ENCODE peak calls at places on chromosomes 6 and 20, in five cellular contexts. U, Q, P, Y and O are unnamed samples.

GRCh38 chr6:43203718-43204095 is 21.7 kb downstream of the CUL9 start:
- DNase-seq in U (no peak), Q (no peak), P (no peak), Y (no peak), O (no peak)

GRCh38 chr6:26329763-26330511 is 35.1 kb upstream of the BTN3A2 start:
- DNase-seq in U (no peak), Q (no peak), P (no peak), Y (peak; percentile 75), O (no peak)

GRCh38 chr6:73802366-73802765 is 106.4 kb downstream of the CD109 start:
- DNase-seq in U (no peak), Q (no peak), P (no peak), Y (no peak), O (no peak)

GRCh38 chr6:152124432-152125074 is 317.1 kb downstream of the ESR1 start:
- DNase-seq in U (peak; percentile 45), Q (peak; percentile 33), P (no peak), Y (no peak), O (no peak)

GRCh38 chr6:158660331-158660730 is 10.5 kb downstream of the SYTL3 start:
- DNase-seq in U (no peak), Q (peak; percentile 54), P (peak; percentile 30), Y (peak; percentile 52), O (peak; percentile 83)

GRCh38 chr20:16280219-16280618 is 293.0 kb downstream of the KIF16B start:
- DNase-seq in U (no peak), Q (no peak), P (no peak), Y (no peak), O (no peak)

GRCh38 chr6:4588163-4588562 is 188.0 kb upstream of the CDYL start:
- DNase-seq in U (no peak), Q (no peak), P (no peak), Y (no peak), O (no peak)

GRCh38 chr6:54299542-54300269 is 8.5 kb upstream of the TINAG start:
- DNase-seq in U (no peak), Q (no peak), P (peak; percentile 5), Y (no peak), O (no peak)

GRCh38 chr6:12266571-12266970 is 23.6 kb upstream of the EDN1 start:
- DNase-seq in U (no peak), Q (no peak), P (no peak), Y (no peak), O (no peak)

GRCh38 chr6:170063851-170064617 is 226.8 kb downstream of the DLL1 start:
- DNase-seq in U (no peak), Q (no peak), P (no peak), Y (no peak), O (no peak)

GRCh38 chr20:46137816-46138215 is 19.7 kb downstream of the CD40 start:
- DNase-seq in U (no peak), Q (no peak), P (no peak), Y (no peak), O (peak; percentile 69)

GRCh38 chr20:46139908-46140482 is 21.9 kb downstream of the CD40 start:
- DNase-seq in U (no peak), Q (no peak), P (no peak), Y (peak; percentile 42), O (peak; percentile 87)

GRCh38 chr20:46135856-46136633 is 17.9 kb downstream of the CD40 start:
- DNase-seq in U (no peak), Q (no peak), P (no peak), Y (no peak), O (no peak)

GRCh38 chr20:46142124-46142523 is 24.0 kb downstream of the CD40 start:
- DNase-seq in U (no peak), Q (no peak), P (no peak), Y (no peak), O (no peak)

GRCh38 chr20:46139243-46139889 is 21.3 kb downstream of the CD40 start:
- DNase-seq in U (no peak), Q (no peak), P (peak; percentile 61), Y (no peak), O (peak; percentile 71)
- TF ChIP-seq CTCF in U (no peak), Q (no peak), P (no peak), Y (no peak), O (no peak)

DNA sequence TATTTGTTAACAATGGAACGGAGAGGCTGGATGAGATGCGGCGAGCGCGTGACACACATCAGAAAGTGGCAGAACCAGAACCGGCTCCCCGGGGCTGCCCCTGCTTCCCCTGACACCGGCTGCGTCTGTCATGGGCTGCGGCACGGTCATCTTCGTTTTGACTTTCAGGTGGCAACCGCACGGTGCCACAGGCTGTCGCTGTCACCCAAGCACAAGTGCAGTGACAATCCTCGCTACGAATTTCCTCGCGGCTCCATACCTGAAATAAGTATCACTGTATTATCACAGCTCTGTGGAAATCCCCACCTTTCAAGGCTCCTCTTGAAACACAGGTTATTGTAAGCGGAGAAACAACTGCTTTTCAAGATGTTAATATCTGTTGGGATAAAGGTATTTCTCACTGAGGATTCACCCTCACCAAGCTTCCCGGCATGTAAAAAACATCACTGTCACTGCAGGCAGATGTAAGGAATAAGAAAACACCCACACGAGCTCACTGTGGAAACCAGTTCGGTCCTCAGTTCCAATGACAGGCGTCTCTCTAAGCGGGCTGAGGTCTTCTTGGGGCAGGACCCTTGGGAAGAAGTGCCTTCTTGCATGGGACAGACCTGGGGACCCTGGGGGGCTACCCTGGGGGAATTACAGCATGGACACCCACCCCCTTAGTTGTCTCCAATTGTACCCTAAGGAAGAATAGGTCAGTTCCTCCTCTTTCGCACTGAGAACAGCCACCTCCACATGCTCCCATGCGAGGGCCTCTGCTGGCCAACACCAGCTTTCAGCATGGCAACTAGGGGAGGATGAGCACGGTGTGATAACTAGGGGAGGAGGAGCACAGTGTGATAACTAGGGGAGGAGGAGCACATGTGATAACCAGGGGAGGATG is 86.3 kb downstream of the DACT2 start:
- DNase-seq in U (no peak), Q (no peak), P (no peak), Y (no peak), O (no peak)
- TF ChIP-seq CTCF in U (no peak), Q (no peak), P (no peak), Y (no peak), O (no peak)

GRCh38 chr20:38055294-38055693 is 21.7 kb downstream of the RPRD1B start:
- DNase-seq in U (no peak), Q (no peak), P (no peak), Y (no peak), O (no peak)

GRCh38 chr20:38059832-38060231 is 26.3 kb downstream of the RPRD1B start:
- DNase-seq in U (no peak), Q (no peak), P (no peak), Y (no peak), O (no peak)

GRCh38 chr20:38060536-38060935 is 27.0 kb downstream of the RPRD1B start:
- DNase-seq in U (no peak), Q (no peak), P (no peak), Y (no peak), O (no peak)

GRCh38 chr20:38054647-38055046 is 21.1 kb downstream of the RPRD1B start:
- DNase-seq in U (no peak), Q (no peak), P (no peak), Y (no peak), O (no peak)

DNA sequence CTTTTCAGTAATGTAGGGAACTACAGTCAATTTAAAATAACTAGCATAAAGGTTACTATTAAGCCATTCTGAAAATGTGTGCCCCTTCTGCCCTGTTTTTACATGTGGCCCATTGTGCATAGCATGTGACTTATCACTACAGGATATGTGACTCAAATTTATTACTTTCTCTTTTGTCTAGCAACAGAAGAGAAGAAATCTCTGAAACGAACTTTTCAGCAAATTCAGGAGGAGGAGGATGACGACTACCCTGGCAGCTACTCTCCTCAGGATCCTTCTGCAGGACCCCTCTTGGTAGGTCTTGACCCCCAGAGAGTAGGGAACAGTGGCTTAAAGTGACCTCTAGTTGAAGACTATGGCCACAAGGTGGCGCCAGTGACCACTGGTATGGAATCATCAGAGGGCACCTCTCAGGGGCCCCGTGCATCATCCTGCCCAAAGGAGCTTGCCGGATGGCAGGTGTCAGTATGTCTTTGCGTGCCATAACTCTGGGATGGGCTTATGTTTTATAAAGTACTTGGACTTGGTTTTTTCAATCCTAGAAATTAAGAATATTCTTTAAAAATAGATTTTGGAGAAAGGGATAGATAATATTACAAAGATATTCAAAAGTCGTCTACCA is 23.9 kb downstream of the RPRD1B start:
- DNase-seq in U (no peak), Q (peak; percentile 82), P (peak; percentile 91), Y (peak; percentile 94), O (peak; percentile 87)
- TF ChIP-seq CTCF in U (peak; percentile 86), Q (peak; percentile 96), P (peak; percentile 86), Y (peak; percentile 81), O (peak; percentile 82)

DNA sequence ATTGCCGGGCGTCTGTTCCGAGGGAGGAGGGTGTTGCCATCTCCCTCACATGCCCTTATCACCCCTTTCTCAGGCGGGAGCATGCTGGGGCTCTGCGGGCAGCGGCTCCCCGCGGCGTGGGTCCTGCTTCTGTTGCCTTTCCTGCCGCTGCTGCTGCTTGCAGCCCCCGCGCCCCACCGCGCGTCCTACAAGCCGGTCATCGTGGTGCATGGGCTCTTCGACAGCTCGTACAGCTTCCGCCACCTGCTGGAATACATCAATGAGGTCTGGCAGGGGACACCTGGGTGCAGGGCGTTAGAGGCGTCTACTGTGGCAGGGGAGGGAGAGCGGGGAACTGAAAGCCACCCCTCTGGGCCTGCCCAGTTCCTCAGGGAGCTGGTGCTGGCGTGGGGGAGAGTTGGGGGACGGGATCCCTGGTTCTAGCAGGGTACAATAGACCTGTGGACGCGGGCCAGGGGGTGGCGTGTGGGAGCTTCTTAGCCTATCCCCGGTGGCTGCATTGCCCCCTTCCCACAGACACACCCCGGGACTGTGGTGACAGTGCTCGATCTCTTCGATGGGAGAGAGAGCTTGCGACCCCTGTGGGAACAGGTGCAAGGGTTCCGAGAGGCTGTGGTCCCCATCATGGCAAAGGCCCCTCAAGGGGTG is 697 bp downstream of the PPT2 start:
- DNase-seq in U (no peak), Q (peak; percentile 69), P (peak; percentile 83), Y (peak; percentile 68), O (peak; percentile 87)
- TF ChIP-seq CTCF in U (peak; percentile 55), Q (peak; percentile 44), P (peak; percentile 61), Y (no peak), O (peak; percentile 60)

GRCh38 chr6:127120787-127121636 is 2.5 kb downstream of the RSPO3 start:
- DNase-seq in U (peak; percentile 29), Q (peak; percentile 41), P (peak; percentile 54), Y (peak; percentile 90), O (peak; percentile 71)
- TF ChIP-seq CTCF in U (peak; percentile 94), Q (peak; percentile 76), P (peak; percentile 36), Y (peak; percentile 67), O (peak; percentile 42)